ENCODE peak calls at places on chromosomes 3 and 15, in nine cellular contexts. K is H1; V is CD4-positive, alpha-beta T cell; W is AG09319; E is mesothelial cell of epicardium; J is tibial nerve; U is RWPE1; X is GM10248; A is astrocyte of the spinal cord. Z is an unnamed sample.

GRCh38 chr3:189756651-189757078 is 125.5 kb downstream of the TP63 start:
- DNase-seq in U (peak; percentile 38), W (no peak), V (no peak), X (no peak), A (no peak), E (no peak), J (no peak), K (no peak), Z (no peak)

GRCh38 chr3:73559730-73560129 is 65.0 kb downstream of the PDZRN3 start:
- DNase-seq in X (no peak), V (no peak), E (no peak), J (no peak), K (no peak), A (no peak), W (no peak), U (no peak), Z (no peak)

GRCh38 chr15:47332481-47332880 is 384.8 kb upstream of the SEMA6D start:
- DNase-seq in K (no peak), E (no peak), J (no peak), W (no peak), A (peak; percentile 13), V (no peak), U (no peak), X (no peak), Z (peak; percentile 1)

GRCh38 chr3:141394560-141394959 is 26.3 kb downstream of the ZBTB38 start:
- DNase-seq in X (no peak), E (no peak), K (no peak), V (no peak), U (no peak), J (no peak), W (no peak), A (no peak), Z (no peak)

GRCh38 chr3:86254480-86254879 is 736.5 kb downstream of the VGLL3 start:
- DNase-seq in W (no peak), V (no peak), A (no peak), J (no peak), K (no peak), E (no peak), X (no peak), U (no peak), Z (no peak)

GRCh38 chr3:104396974-104397669 is 969.6 kb upstream of the ALCAM start:
- DNase-seq in A (peak; percentile 7), E (no peak), W (no peak), U (no peak), J (peak; percentile 21), X (no peak), K (no peak), V (no peak), Z (peak; percentile 21)

GRCh38 chr3:150589759-150590158 is 13.4 kb upstream of the SELENOT start:
- DNase-seq in U (no peak), E (no peak), J (no peak), V (no peak), X (no peak), W (no peak), K (no peak), A (no peak), Z (no peak)

GRCh38 chr3:196620228-196620627 is 19.3 kb upstream of the NRROS start:
- DNase-seq in K (no peak), X (peak; percentile 67), J (no peak), V (no peak), U (no peak), A (no peak), W (no peak), E (no peak), Z (peak; percentile 24)

GRCh38 chr3:99865321-99865720 is 47.7 kb downstream of the CMSS1 start:
- DNase-seq in J (no peak), E (no peak), X (no peak), A (peak; percentile 75), K (no peak), W (no peak), U (no peak), V (no peak), Z (peak; percentile 65)

GRCh38 chr3:133136114-133137041 is 98.2 kb downstream of the TMEM108 start:
- DNase-seq in E (no peak), K (no peak), A (peak; percentile 52), J (no peak), W (no peak), V (no peak), U (peak; percentile 33), X (no peak), Z (no peak)

GRCh38 chr3:2839886-2840285 is 270.3 kb downstream of the IL5RA start:
- DNase-seq in E (no peak), J (no peak), X (no peak), K (no peak), A (no peak), U (no peak), V (no peak), W (no peak), Z (no peak)

GRCh38 chr3:105367406-105368213 is 901 bp downstream of the ALCAM start:
- DNase-seq in K (no peak), W (no peak), J (peak; percentile 38), A (peak; percentile 82), V (peak; percentile 19), X (peak; percentile 71), E (peak; percentile 51), U (peak; percentile 28), Z (peak; percentile 77)

GRCh38 chr3:172369590-172370259 is 78.5 kb downstream of the GHSR start:
- DNase-seq in K (no peak), V (no peak), A (no peak), J (no peak), X (no peak), U (no peak), E (no peak), W (no peak), Z (no peak)

GRCh38 chr3:43426388-43426787 is 140.0 kb downstream of the SNRK start:
- DNase-seq in U (no peak), J (no peak), X (no peak), V (no peak), A (no peak), E (no peak), K (no peak), W (no peak), Z (no peak)

GRCh38 chr15:52093539-52094502 is 18.8 kb downstream of the BCL2L10 start:
- DNase-seq in X (no peak), J (peak; percentile 68), W (no peak), E (no peak), U (peak; percentile 93), K (no peak), V (no peak), A (peak; percentile 94), Z (peak; percentile 95)

GRCh38 chr3:138065939-138066338 is 49.5 kb downstream of the DZIP1L start:
- DNase-seq in U (no peak), J (no peak), X (no peak), V (no peak), A (no peak), E (no peak), K (no peak), W (no peak), Z (no peak)

GRCh38 chr3:129524081-129524480 is 4.4 kb upstream of the RHO start:
- DNase-seq in W (no peak), K (no peak), J (no peak), E (no peak), V (no peak), X (no peak), A (no peak), U (no peak), Z (no peak)

GRCh38 chr15:59689626-59690236 is 611 bp upstream of the BNIP2 start:
- DNase-seq in A (peak; percentile 66), U (no peak), E (peak; percentile 50), W (no peak), X (no peak), J (peak; percentile 84), K (peak; percentile 7), V (peak; percentile 62), Z (peak; percentile 79)

GRCh38 chr3:187507266-187507665 is 139.1 kb downstream of the RTP4 start:
- DNase-seq in X (no peak), V (no peak), J (no peak), A (no peak), W (no peak), U (no peak), E (no peak), K (no peak), Z (no peak)

GRCh38 chr3:48151807-48152427 is 36.3 kb downstream of the CDC25A start:
- DNase-seq in E (no peak), X (no peak), W (no peak), K (no peak), V (no peak), J (no peak), A (no peak), U (no peak), Z (no peak)
- TF ChIP-seq CTCF in E (no peak), X (no peak), W (no peak), K (no peak), V (no peak), J (no peak), A (no peak), U (peak; percentile 6), Z (no peak)

DNA sequence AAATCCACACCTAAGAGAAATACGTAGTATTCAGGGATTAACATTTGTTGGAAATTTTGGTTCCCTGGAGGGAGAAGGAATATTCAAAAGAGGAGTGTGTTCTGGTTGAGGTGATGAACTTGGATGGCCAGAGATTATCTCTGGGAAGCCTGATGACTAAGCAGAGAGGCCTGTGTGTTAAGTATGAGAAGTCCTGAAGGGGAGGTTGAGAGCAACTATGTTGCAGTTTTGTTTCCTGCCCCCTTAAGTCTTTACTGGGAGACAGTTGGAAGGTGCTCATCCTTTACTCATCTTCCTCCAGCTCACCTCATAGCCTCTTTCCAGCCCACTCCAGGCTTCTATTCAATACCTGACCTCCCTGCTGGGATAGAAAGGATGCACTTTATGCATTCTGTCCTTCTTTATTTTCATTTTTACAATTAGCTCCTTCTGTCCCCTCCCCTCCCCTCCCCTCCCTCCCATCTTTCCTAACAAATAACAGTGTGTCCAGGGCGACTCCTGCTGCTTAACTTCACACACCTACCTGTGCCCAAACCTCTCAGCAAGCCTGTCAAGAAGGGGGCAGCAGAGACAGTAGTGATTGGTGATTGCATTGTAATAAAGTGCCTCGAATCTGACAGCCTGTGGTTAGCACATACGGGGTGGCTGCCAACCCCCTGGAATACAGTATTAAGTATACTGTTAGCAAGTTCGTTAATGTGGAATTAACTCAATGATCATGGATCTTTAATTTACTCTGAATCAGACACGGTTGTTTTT is 11.9 kb downstream of the RAP2B start:
- DNase-seq in X (no peak), V (no peak), W (no peak), J (no peak), E (no peak), U (no peak), A (peak; percentile 24), K (no peak), Z (peak; percentile 37)
- TF ChIP-seq CTCF in X (no peak), V (no peak), W (no peak), J (no peak), E (no peak), U (no peak), A (no peak), K (peak; percentile 30), Z (no peak)

DNA sequence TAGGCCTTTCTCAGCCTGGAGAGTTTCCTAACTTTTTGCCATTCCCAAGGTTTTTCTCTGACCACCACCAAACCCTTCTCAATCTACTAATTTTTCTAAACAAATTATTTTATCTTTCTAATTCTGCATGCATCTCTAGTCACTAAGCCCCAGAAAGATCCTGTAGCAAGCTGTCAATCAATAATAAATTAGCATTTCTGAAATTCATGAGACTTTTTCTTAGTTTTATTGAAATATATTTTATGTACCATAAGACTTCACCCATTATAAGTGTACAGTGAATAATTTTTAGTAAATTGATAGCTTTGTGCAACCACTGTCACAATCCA is 22.4 kb upstream of the AP4E1 start:
- DNase-seq in U (no peak), E (no peak), K (no peak), A (no peak), V (no peak), J (no peak), W (no peak), X (no peak), Z (no peak)
- TF ChIP-seq CTCF in U (peak; percentile 38), E (no peak), K (no peak), A (no peak), V (no peak), J (no peak), W (no peak), X (no peak), Z (no peak)

GRCh38 chr3:140388525-140388924 is 289.3 kb upstream of the TRIM42 start:
- DNase-seq in V (no peak), U (no peak), E (no peak), J (no peak), A (no peak), X (no peak), W (no peak), K (no peak), Z (no peak)
- TF ChIP-seq CTCF in V (no peak), U (no peak), E (no peak), J (no peak), A (no peak), X (no peak), W (no peak), K (no peak), Z (no peak)